ENCODE peak calls at places on chromosomes 3 and 15, in six cellular contexts. One of them, this sample, is unnamed.

GRCh38 chr15:58293622-58294550 is 137.9 kb upstream of the LIPC start:
- DNase-seq in fibroblast of lung: no peak
- DNase-seq in SW 1271: no peak
- DNase-seq in DMS53: peak
- DNase-seq in WTC11: no peak
- DNase-seq in ELF-1: no peak
- DNase-seq in this sample: no peak

GRCh38 chr15:39461536-39462140 is 119.2 kb upstream of the THBS1 start:
- DNase-seq in fibroblast of lung: peak
- DNase-seq in WTC11: no peak
- DNase-seq in ELF-1: no peak
- DNase-seq in DMS53: no peak
- DNase-seq in SW 1271: no peak
- DNase-seq in this sample: no peak

GRCh38 chr3:15271785-15272381 is 60.5 kb downstream of the SH3BP5 start:
- DNase-seq in ELF-1: peak
- DNase-seq in WTC11: no peak
- DNase-seq in DMS53: no peak
- DNase-seq in SW 1271: no peak
- DNase-seq in fibroblast of lung: no peak
- DNase-seq in this sample: no peak

GRCh38 chr15:92277776-92278175 is 115.9 kb upstream of the ST8SIA2 start:
- DNase-seq in SW 1271: no peak
- DNase-seq in ELF-1: peak
- DNase-seq in DMS53: peak
- DNase-seq in fibroblast of lung: peak
- DNase-seq in WTC11: no peak
- DNase-seq in this sample: peak

GRCh38 chr3:155553800-155554199 is 191.1 kb downstream of the PLCH1 start:
- DNase-seq in ELF-1: no peak
- DNase-seq in WTC11: no peak
- DNase-seq in fibroblast of lung: peak
- DNase-seq in SW 1271: no peak
- DNase-seq in DMS53: peak
- DNase-seq in this sample: no peak

GRCh38 chr3:47108546-47108945 is 55.4 kb downstream of the SETD2 start:
- DNase-seq in ELF-1: peak
- DNase-seq in DMS53: no peak
- DNase-seq in SW 1271: no peak
- DNase-seq in WTC11: no peak
- DNase-seq in fibroblast of lung: peak
- DNase-seq in this sample: no peak

GRCh38 chr3:37922721-37923575 is 61.3 kb downstream of the CTDSPL start:
- DNase-seq in DMS53: no peak
- DNase-seq in ELF-1: no peak
- DNase-seq in fibroblast of lung: peak
- DNase-seq in WTC11: no peak
- DNase-seq in SW 1271: no peak
- DNase-seq in this sample: no peak

GRCh38 chr3:8596706-8597514 is 47.7 kb downstream of the SSUH2 start:
- DNase-seq in WTC11: no peak
- DNase-seq in ELF-1: peak
- DNase-seq in fibroblast of lung: no peak
- DNase-seq in DMS53: no peak
- DNase-seq in SW 1271: no peak
- DNase-seq in this sample: no peak

GRCh38 chr3:197256836-197257444 is 41.5 kb downstream of the DLG1 start:
- DNase-seq in SW 1271: no peak
- DNase-seq in WTC11: no peak
- DNase-seq in ELF-1: no peak
- DNase-seq in fibroblast of lung: peak
- DNase-seq in DMS53: peak
- DNase-seq in this sample: peak

GRCh38 chr3:71710906-71711494 is 14.2 kb downstream of the EIF4E3 start:
- DNase-seq in DMS53: peak
- DNase-seq in SW 1271: no peak
- DNase-seq in ELF-1: no peak
- DNase-seq in WTC11: no peak
- DNase-seq in fibroblast of lung: peak
- DNase-seq in this sample: peak

GRCh38 chr3:31541102-31541501 is 8.4 kb downstream of the STT3B start:
- DNase-seq in DMS53: no peak
- DNase-seq in SW 1271: no peak
- DNase-seq in WTC11: no peak
- DNase-seq in ELF-1: no peak
- DNase-seq in fibroblast of lung: no peak
- DNase-seq in this sample: no peak

GRCh38 chr3:37493485-37494080 is 319.2 kb upstream of the LRRFIP2 start:
- DNase-seq in DMS53: no peak
- DNase-seq in ELF-1: no peak
- DNase-seq in SW 1271: no peak
- DNase-seq in WTC11: no peak
- DNase-seq in fibroblast of lung: no peak
- DNase-seq in this sample: no peak

GRCh38 chr3:66554178-66554577 is 53.4 kb upstream of the LRIG1 start:
- DNase-seq in fibroblast of lung: peak
- DNase-seq in ELF-1: no peak
- DNase-seq in SW 1271: no peak
- DNase-seq in WTC11: no peak
- DNase-seq in DMS53: no peak
- DNase-seq in this sample: no peak

GRCh38 chr3:112811150-112811884 is 35.3 kb downstream of the CD200R1L start:
- DNase-seq in ELF-1: peak
- DNase-seq in SW 1271: no peak
- DNase-seq in DMS53: no peak
- DNase-seq in fibroblast of lung: peak
- DNase-seq in WTC11: no peak
- DNase-seq in this sample: peak

GRCh38 chr15:42128476-42128875 is 28.0 kb downstream of the PLA2G4F start:
- DNase-seq in WTC11: no peak
- DNase-seq in fibroblast of lung: no peak
- DNase-seq in SW 1271: no peak
- DNase-seq in ELF-1: no peak
- DNase-seq in DMS53: no peak
- DNase-seq in this sample: no peak

GRCh38 chr3:20225769-20226168 is 39.8 kb upstream of the SGO1 start:
- DNase-seq in ELF-1: no peak
- DNase-seq in fibroblast of lung: peak
- DNase-seq in WTC11: no peak
- DNase-seq in SW 1271: peak
- DNase-seq in DMS53: peak
- DNase-seq in this sample: peak

GRCh38 chr3:101219842-101220560 is 100.4 kb downstream of the IMPG2 start:
- DNase-seq in ELF-1: no peak
- DNase-seq in WTC11: no peak
- DNase-seq in DMS53: no peak
- DNase-seq in SW 1271: no peak
- DNase-seq in fibroblast of lung: no peak
- DNase-seq in this sample: no peak